ENCODE peak calls at places on chromosomes 3 and 15, in seven cellular contexts. C is adrenal gland; D is cardiac fibroblast; P is CD8-positive, alpha-beta T cell; I is mesenchymal stem cell; H is spleen; F is astrocyte. N is an unnamed sample.

GRCh38 chr3:45792036-45792435 is 4.3 kb downstream of the SLC6A20 start:
- DNase-seq in P (no peak), C (no peak), I (no peak), H (no peak), F (no peak), D (no peak), N (no peak)

GRCh38 chr3:169133178-169134161 is 530.0 kb downstream of the MECOM start:
- DNase-seq in D (peak), H (no peak), I (peak), F (no peak), C (no peak), P (no peak), N (no peak)

GRCh38 chr3:159616234-159616825 is 372.3 kb upstream of the IL12A start:
- DNase-seq in C (no peak), D (peak), P (no peak), F (no peak), I (peak), H (no peak), N (peak)

GRCh38 chr15:66946578-66947164 is 118.7 kb upstream of the SMAD3 start:
- DNase-seq in C (peak), D (peak), P (peak), F (peak), I (peak), H (peak), N (peak)

GRCh38 chr3:178971614-178972013 is 100.0 kb downstream of the ZMAT3 start:
- DNase-seq in C (no peak), D (no peak), H (no peak), F (peak), I (no peak), P (no peak), N (no peak)

GRCh38 chr15:31145271-31145911 is 43.9 kb upstream of the TRPM1 start:
- DNase-seq in H (no peak), C (no peak), P (no peak), F (peak), D (peak), I (no peak), N (no peak)

GRCh38 chr3:88058322-88058592 is 548 bp downstream of the CGGBP1 start:
- DNase-seq in F (no peak), I (no peak), D (no peak), H (no peak), P (no peak), C (no peak), N (no peak)

GRCh38 chr3:85539232-85539631 is 580.4 kb downstream of the CADM2 start:
- DNase-seq in P (no peak), I (no peak), F (no peak), H (no peak), C (no peak), D (no peak), N (no peak)

GRCh38 chr3:194711913-194712312 is 26.2 kb downstream of the FAM43A start:
- DNase-seq in D (peak), I (peak), H (no peak), P (no peak), F (peak), C (no peak), N (no peak)

GRCh38 chr3:65846936-65847335 is 191.8 kb downstream of the MAGI1 start:
- DNase-seq in H (no peak), F (no peak), C (no peak), D (no peak), I (no peak), P (no peak), N (no peak)

GRCh38 chr3:10774129-10774670 is 41.8 kb upstream of the SLC6A11 start:
- DNase-seq in F (no peak), D (no peak), H (no peak), I (no peak), C (no peak), P (no peak), N (no peak)

GRCh38 chr3:128689060-128689459 is 36.9 kb upstream of the RAB7A start:
- DNase-seq in P (no peak), I (no peak), H (no peak), C (no peak), F (no peak), D (no peak), N (no peak)

GRCh38 chr3:177358085-177358967 is 161.0 kb upstream of the TBL1XR1 start:
- DNase-seq in I (peak), D (peak), H (peak), C (peak), F (peak), P (peak), N (peak)

GRCh38 chr15:31271706-31272557 is 54.7 kb upstream of the KLF13 start:
- DNase-seq in I (no peak), F (no peak), C (peak), H (no peak), D (no peak), P (no peak), N (peak)

GRCh38 chr3:178676077-178676476 is 139.8 kb downstream of the KCNMB2 start:
- DNase-seq in H (no peak), C (no peak), F (no peak), I (no peak), P (no peak), D (no peak), N (no peak)

GRCh38 chr3:45225465-45226205 is 452 bp downstream of the TMEM158 start:
- DNase-seq in D (peak), F (peak), C (peak), H (peak), P (no peak), I (peak), N (no peak)

GRCh38 chr3:78791745-78792144 is 976.1 kb downstream of the ROBO1 start:
- DNase-seq in H (no peak), P (no peak), F (no peak), C (no peak), D (no peak), I (no peak), N (no peak)

GRCh38 chr15:28923726-28924280 is 38.0 kb downstream of the APBA2 start:
- DNase-seq in F (no peak), I (no peak), P (no peak), D (no peak), H (peak), C (no peak), N (no peak)

GRCh38 chr3:150871192-150871591 is 34.0 kb downstream of the MINDY4B start:
- DNase-seq in P (no peak), I (peak), H (no peak), F (peak), D (peak), C (no peak), N (no peak)

GRCh38 chr3:113241292-113242033 is 30.1 kb downstream of the BOC start:
- DNase-seq in F (peak), C (no peak), I (peak), D (peak), H (no peak), P (no peak), N (no peak)

GRCh38 chr3:47283193-47283537 is 421 bp downstream of the KLHL18 start:
- DNase-seq in H (no peak), I (no peak), F (no peak), P (peak), D (peak), C (peak), N (peak)

GRCh38 chr15:74275957-74276356 is 39.8 kb downstream of the CCDC33 start:
- DNase-seq in I (no peak), C (no peak), D (no peak), P (no peak), F (no peak), H (no peak), N (no peak)

GRCh38 chr3:197298341-197298857 is at the start of gene DLG1:
- DNase-seq in H (peak), C (peak), P (peak), F (peak), I (peak), D (peak), N (peak)

GRCh38 chr3:42094992-42095391 is 3.8 kb downstream of the TRAK1 start:
- DNase-seq in P (no peak), H (no peak), I (no peak), D (no peak), F (no peak), C (no peak), N (no peak)

GRCh38 chr15:95409924-95410323 is 920.6 kb upstream of the NR2F2 start:
- DNase-seq in H (no peak), C (no peak), D (no peak), I (peak), F (peak), P (no peak), N (no peak)

GRCh38 chr3:165259518-165260193 is 63.5 kb upstream of the SLITRK3 start:
- DNase-seq in F (peak), C (no peak), H (no peak), I (peak), D (peak), P (no peak), N (no peak)

GRCh38 chr3:32137870-32138269 is 31.4 kb downstream of the GPD1L start:
- DNase-seq in H (no peak), P (no peak), D (no peak), I (no peak), F (no peak), C (peak), N (no peak)

GRCh38 chr15:96125681-96126080 is 204.8 kb upstream of the NR2F2 start:
- DNase-seq in D (peak), P (no peak), I (peak), H (no peak), F (peak), C (no peak), N (no peak)

GRCh38 chr3:156290917-156291268 is 170.5 kb downstream of the KCNAB1 start:
- DNase-seq in D (no peak), I (no peak), C (no peak), P (no peak), H (no peak), F (no peak), N (no peak)
- H3K4me3 ChIP-seq in D (peak), I (no peak), C (no peak), P (no peak), H (no peak), F (peak), N (peak)

GRCh38 chr15:75367406-75367912 is 948 bp downstream of the MAN2C1 start:
- DNase-seq in F (no peak), H (no peak), I (no peak), C (peak), D (no peak), P (no peak), N (no peak)
- H3K4me3 ChIP-seq in F (peak), H (peak), I (no peak), C (no peak), D (peak), P (peak), N (peak)

GRCh38 chr15:100309984-100310291 is 31.8 kb downstream of the ADAMTS17 start:
- DNase-seq in C (no peak), H (no peak), F (no peak), P (no peak), I (no peak), D (no peak), N (no peak)
- H3K4me3 ChIP-seq in C (no peak), H (no peak), F (no peak), P (no peak), I (no peak), D (no peak), N (no peak)

DNA sequence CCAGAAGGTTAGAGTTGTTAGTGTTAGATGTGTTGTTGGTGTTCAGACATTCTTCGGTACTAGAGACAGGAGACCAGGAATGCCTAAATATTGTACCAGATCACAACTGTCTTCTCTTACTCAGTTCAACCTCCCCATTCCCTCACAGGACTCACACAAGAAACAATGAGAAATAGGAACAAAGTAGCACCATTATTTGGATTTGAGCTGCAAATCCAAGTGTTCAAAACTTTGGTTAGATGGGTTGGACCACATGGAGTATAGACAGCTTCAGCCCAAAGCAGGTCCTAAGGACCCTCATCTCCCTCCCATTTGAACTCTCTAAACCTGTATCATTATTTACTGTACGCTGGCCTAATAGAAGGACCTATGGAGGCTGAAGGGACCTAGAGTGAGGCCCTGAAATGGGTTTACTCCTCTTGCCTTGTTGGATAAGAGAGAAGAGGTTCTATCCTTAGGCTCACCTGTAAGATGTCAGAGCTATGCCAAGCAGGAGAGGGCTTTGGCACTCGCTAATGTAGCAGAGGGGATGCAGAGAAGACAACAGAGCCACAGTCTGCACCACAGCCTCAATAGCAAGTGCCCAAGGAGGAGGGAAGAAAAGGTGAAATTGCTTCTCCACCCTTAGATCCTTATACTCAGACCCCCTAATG is 70.9 kb downstream of the FNDC3B start:
- DNase-seq in P (no peak), C (no peak), D (no peak), H (no peak), I (no peak), F (no peak), N (no peak)
- H3K4me3 ChIP-seq in P (no peak), C (no peak), D (no peak), H (no peak), I (no peak), F (no peak), N (no peak)